ENCODE peak calls at places on chromosomes 2 and 18, in six cellular contexts. One of them, this sample, is unnamed.
A peak's percentile ranks its signal among the peaks of the same experiment; 100 is the strongest.

GRCh38 chr2:207819021-207819687 is 49.4 kb upstream of the FZD5 start:
- DNase-seq in HepG2: peak; percentile 60
- DNase-seq in K562: no peak
- DNase-seq in GM12878: no peak
- DNase-seq in H1: no peak
- DNase-seq in SK-N-SH: no peak
- DNase-seq in this sample: no peak

GRCh38 chr2:156589381-156590079 is 153.4 kb downstream of the GPD2 start:
- DNase-seq in H1: no peak
- DNase-seq in SK-N-SH: peak; percentile 15
- DNase-seq in K562: peak; percentile 64
- DNase-seq in GM12878: no peak
- DNase-seq in HepG2: peak; percentile 31
- DNase-seq in this sample: peak; percentile 5

GRCh38 chr2:239583171-239583878 is 182.5 kb upstream of the HDAC4 start:
- DNase-seq in H1: no peak
- DNase-seq in GM12878: no peak
- DNase-seq in K562: no peak
- DNase-seq in HepG2: no peak
- DNase-seq in SK-N-SH: no peak
- DNase-seq in this sample: no peak

GRCh38 chr2:80238692-80239469 is 65.7 kb downstream of the LRRTM1 start:
- DNase-seq in H1: no peak
- DNase-seq in HepG2: peak; percentile 14
- DNase-seq in GM12878: no peak
- DNase-seq in K562: peak; percentile 62
- DNase-seq in SK-N-SH: peak; percentile 24
- DNase-seq in this sample: peak; percentile 10

GRCh38 chr2:46015671-46016070 is 281.5 kb upstream of the EPAS1 start:
- DNase-seq in SK-N-SH: no peak
- DNase-seq in GM12878: no peak
- DNase-seq in H1: no peak
- DNase-seq in HepG2: no peak
- DNase-seq in K562: no peak
- DNase-seq in this sample: no peak

GRCh38 chr2:23584054-23584745 is 199.2 kb downstream of the KLHL29 start:
- DNase-seq in HepG2: no peak
- DNase-seq in SK-N-SH: no peak
- DNase-seq in K562: no peak
- DNase-seq in H1: no peak
- DNase-seq in GM12878: no peak
- DNase-seq in this sample: no peak

GRCh38 chr2:160783481-160783880 is 289.9 kb upstream of the RBMS1 start:
- DNase-seq in SK-N-SH: no peak
- DNase-seq in H1: no peak
- DNase-seq in HepG2: no peak
- DNase-seq in GM12878: no peak
- DNase-seq in K562: no peak
- DNase-seq in this sample: peak; percentile 5

GRCh38 chr2:204331180-204331579 is 214.1 kb upstream of the PARD3B start:
- DNase-seq in K562: no peak
- DNase-seq in HepG2: no peak
- DNase-seq in H1: no peak
- DNase-seq in SK-N-SH: no peak
- DNase-seq in GM12878: no peak
- DNase-seq in this sample: no peak

GRCh38 chr2:20484034-20484617 is 37.3 kb downstream of the RHOB start:
- DNase-seq in SK-N-SH: no peak
- DNase-seq in K562: no peak
- DNase-seq in H1: no peak
- DNase-seq in GM12878: no peak
- DNase-seq in HepG2: no peak
- DNase-seq in this sample: no peak

GRCh38 chr2:23617167-23617787 is 232.3 kb downstream of the KLHL29 start:
- DNase-seq in K562: peak; percentile 16
- DNase-seq in GM12878: no peak
- DNase-seq in H1: no peak
- DNase-seq in SK-N-SH: no peak
- DNase-seq in HepG2: no peak
- DNase-seq in this sample: no peak

GRCh38 chr18:62060820-62061219 is 126.0 kb downstream of the PIGN start:
- DNase-seq in HepG2: no peak
- DNase-seq in H1: no peak
- DNase-seq in SK-N-SH: no peak
- DNase-seq in GM12878: no peak
- DNase-seq in K562: no peak
- DNase-seq in this sample: no peak

GRCh38 chr2:54482725-54483124 is 26.6 kb downstream of the SPTBN1 start:
- DNase-seq in K562: no peak
- DNase-seq in GM12878: no peak
- DNase-seq in SK-N-SH: no peak
- DNase-seq in HepG2: peak; percentile 59
- DNase-seq in H1: no peak
- DNase-seq in this sample: no peak

GRCh38 chr2:579961-580360 is 97.2 kb downstream of the TMEM18 start:
- DNase-seq in SK-N-SH: no peak
- DNase-seq in H1: no peak
- DNase-seq in GM12878: no peak
- DNase-seq in K562: no peak
- DNase-seq in HepG2: no peak
- DNase-seq in this sample: no peak

DNA sequence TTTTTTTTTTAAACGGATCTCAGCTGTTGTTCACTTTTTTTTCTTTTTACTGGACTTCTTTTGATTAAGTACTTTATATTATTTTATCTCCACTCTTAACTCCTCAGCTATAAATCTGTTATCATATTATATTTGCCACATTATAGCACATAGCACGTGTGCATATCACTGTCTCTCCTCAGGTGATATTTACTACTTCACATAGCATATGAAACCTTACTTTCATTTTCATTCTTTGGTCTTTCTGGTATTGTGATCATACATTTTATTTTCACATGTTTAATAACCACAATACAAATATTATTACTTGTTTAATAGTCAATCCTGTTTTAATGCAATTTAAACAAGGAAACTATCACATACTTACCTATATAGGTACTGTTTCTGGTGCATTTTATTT is 993.1 kb upstream of the TMEFF2 start:
- DNase-seq in K562: no peak
- DNase-seq in GM12878: no peak
- DNase-seq in SK-N-SH: no peak
- DNase-seq in HepG2: no peak
- DNase-seq in H1: no peak
- DNase-seq in this sample: no peak
- H3K4me3 ChIP-seq in K562: no peak overlapping the region
- H3K4me3 ChIP-seq in GM12878: no peak overlapping the region
- H3K4me3 ChIP-seq in SK-N-SH: peak overlapping the region; percentile 25
- H3K4me3 ChIP-seq in HepG2: no peak overlapping the region
- H3K4me3 ChIP-seq in H1: no peak overlapping the region
- H3K4me3 ChIP-seq in this sample: no peak overlapping the region

DNA sequence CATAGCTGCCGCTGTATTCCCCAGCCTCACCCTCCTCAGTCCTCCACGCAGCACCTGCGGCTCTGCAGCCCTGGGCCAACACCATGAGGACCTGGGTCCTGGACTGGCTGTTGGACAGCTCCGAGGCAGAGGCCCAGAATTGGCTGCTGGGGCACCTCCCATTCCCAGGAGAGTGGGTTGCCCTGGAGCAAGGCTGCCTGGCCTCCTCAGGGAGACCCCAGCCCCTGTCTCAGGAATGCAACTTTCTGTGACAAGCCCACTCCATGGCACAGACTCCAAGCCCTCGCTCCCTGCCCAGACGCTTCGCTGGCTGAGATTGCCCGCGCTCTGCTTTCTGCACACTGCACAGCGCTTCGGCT is 33.0 kb downstream of the CYP26B1 start:
- DNase-seq in SK-N-SH: no peak
- DNase-seq in H1: no peak
- DNase-seq in K562: no peak
- DNase-seq in HepG2: no peak
- DNase-seq in GM12878: no peak
- DNase-seq in this sample: no peak
- TF ChIP-seq GABPA in SK-N-SH: no peak
- TF ChIP-seq GABPA in H1: no peak
- TF ChIP-seq GABPA in K562: no peak
- TF ChIP-seq GABPA in HepG2: no peak
- TF ChIP-seq GABPA in GM12878: no peak
- TF ChIP-seq GABPA in this sample: no peak

DNA sequence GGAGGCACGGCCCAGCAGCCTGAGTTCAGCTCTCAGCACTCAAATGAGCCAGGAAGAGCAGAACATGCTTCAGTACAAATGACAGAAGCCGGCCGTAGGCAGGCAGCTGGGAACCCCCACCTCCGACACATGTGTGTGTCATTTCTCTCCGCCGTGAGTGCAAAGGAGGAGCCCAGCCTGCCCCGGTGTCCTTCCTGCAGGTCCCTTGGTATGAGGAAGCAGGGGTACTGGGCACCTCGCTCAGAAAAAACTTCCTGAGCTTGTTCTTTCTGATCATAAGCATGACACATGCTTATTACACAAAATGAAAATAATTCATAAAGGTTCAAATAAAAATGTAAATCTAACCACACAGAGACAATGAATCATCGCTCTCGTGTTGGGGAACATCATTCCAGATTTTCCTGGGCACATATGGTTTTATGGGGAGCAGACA is 35.3 kb downstream of the KCNF1 start:
- DNase-seq in SK-N-SH: no peak
- DNase-seq in HepG2: no peak
- DNase-seq in K562: no peak
- DNase-seq in H1: no peak
- DNase-seq in GM12878: no peak
- DNase-seq in this sample: no peak
- H3K27ac ChIP-seq in SK-N-SH: no peak overlapping the region
- H3K27ac ChIP-seq in HepG2: no peak overlapping the region
- H3K27ac ChIP-seq in K562: no peak overlapping the region
- H3K27ac ChIP-seq in H1: no peak overlapping the region
- H3K27ac ChIP-seq in GM12878: no peak overlapping the region
- H3K27ac ChIP-seq in this sample: no peak overlapping the region

GRCh38 chr2:10912076-10912731 is 470 bp downstream of the KCNF1 start:
- DNase-seq in GM12878: no peak
- DNase-seq in H1: no peak
- DNase-seq in HepG2: no peak
- DNase-seq in SK-N-SH: peak; percentile 86
- DNase-seq in K562: no peak
- DNase-seq in this sample: no peak
- H3K4me3 ChIP-seq in GM12878: no peak overlapping the region
- H3K4me3 ChIP-seq in H1: peak overlapping the region; percentile 47
- H3K4me3 ChIP-seq in HepG2: peak overlapping the region; percentile 39
- H3K4me3 ChIP-seq in SK-N-SH: peak overlapping the region; percentile 51
- H3K4me3 ChIP-seq in K562: no peak overlapping the region
- H3K4me3 ChIP-seq in this sample: no peak overlapping the region

GRCh38 chr2:167543721-167544120 is 655.4 kb downstream of the XIRP2 start:
- DNase-seq in H1: no peak
- DNase-seq in HepG2: no peak
- DNase-seq in GM12878: no peak
- DNase-seq in SK-N-SH: no peak
- DNase-seq in K562: no peak
- DNase-seq in this sample: no peak
- TF ChIP-seq GABPA in H1: no peak
- TF ChIP-seq GABPA in HepG2: no peak
- TF ChIP-seq GABPA in GM12878: no peak
- TF ChIP-seq GABPA in SK-N-SH: no peak
- TF ChIP-seq GABPA in K562: no peak
- TF ChIP-seq GABPA in this sample: no peak

DNA sequence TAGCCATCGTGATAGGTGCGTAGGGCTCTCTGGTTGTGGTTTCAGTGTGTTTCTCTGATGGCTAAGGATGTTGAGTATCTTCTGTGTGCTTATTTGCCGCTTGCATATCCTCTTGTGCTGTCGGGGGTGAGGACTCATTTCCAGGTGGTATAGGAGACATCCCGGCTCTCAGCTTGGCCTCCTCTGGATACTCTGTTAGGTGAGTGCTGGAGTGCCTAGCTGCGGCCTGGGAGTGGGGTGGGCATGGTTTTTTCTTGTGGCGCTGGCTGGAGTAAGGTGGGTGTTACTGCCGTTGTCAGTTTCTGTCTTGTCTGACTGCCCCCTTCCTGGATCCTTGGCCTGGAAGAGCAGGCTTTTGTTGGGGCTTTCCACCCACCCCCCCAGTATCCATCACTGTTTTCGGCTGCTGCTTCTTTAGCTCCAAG is 69.2 kb downstream of the DGKD start:
- DNase-seq in H1: no peak
- DNase-seq in SK-N-SH: no peak
- DNase-seq in K562: no peak
- DNase-seq in HepG2: no peak
- DNase-seq in GM12878: no peak
- DNase-seq in this sample: no peak
- H3K27ac ChIP-seq in H1: no peak overlapping the region
- H3K27ac ChIP-seq in SK-N-SH: no peak overlapping the region
- H3K27ac ChIP-seq in K562: no peak overlapping the region
- H3K27ac ChIP-seq in HepG2: no peak overlapping the region
- H3K27ac ChIP-seq in GM12878: no peak overlapping the region
- H3K27ac ChIP-seq in this sample: no peak overlapping the region

GRCh38 chr2:222298000-222298310 is 843 bp downstream of the PAX3 start:
- DNase-seq in GM12878: no peak
- DNase-seq in SK-N-SH: no peak
- DNase-seq in K562: no peak
- DNase-seq in HepG2: no peak
- DNase-seq in H1: no peak
- DNase-seq in this sample: no peak
- H3K4me3 ChIP-seq in GM12878: no peak overlapping the region
- H3K4me3 ChIP-seq in SK-N-SH: peak overlapping the region; percentile 14
- H3K4me3 ChIP-seq in K562: no peak overlapping the region
- H3K4me3 ChIP-seq in HepG2: no peak overlapping the region
- H3K4me3 ChIP-seq in H1: peak overlapping the region; percentile 12
- H3K4me3 ChIP-seq in this sample: no peak overlapping the region

GRCh38 chr18:47175895-47176575 is at the start of gene IER3IP1:
- DNase-seq in HepG2: peak; percentile 83
- DNase-seq in H1: no peak
- DNase-seq in GM12878: peak; percentile 27
- DNase-seq in SK-N-SH: peak; percentile 91
- DNase-seq in K562: peak; percentile 90
- DNase-seq in this sample: peak; percentile 86
- TF ChIP-seq GABPA in HepG2: no peak
- TF ChIP-seq GABPA in H1: no peak
- TF ChIP-seq GABPA in GM12878: no peak
- TF ChIP-seq GABPA in SK-N-SH: no peak
- TF ChIP-seq GABPA in K562: no peak
- TF ChIP-seq GABPA in this sample: no peak

GRCh38 chr2:194087569-194087968 is 1569.5 kb upstream of the SLC39A10 start:
- DNase-seq in K562: no peak
- DNase-seq in SK-N-SH: no peak
- DNase-seq in H1: no peak
- DNase-seq in GM12878: no peak
- DNase-seq in HepG2: no peak
- DNase-seq in this sample: no peak
- H3K27ac ChIP-seq in K562: no peak overlapping the region
- H3K27ac ChIP-seq in SK-N-SH: no peak overlapping the region
- H3K27ac ChIP-seq in H1: no peak overlapping the region
- H3K27ac ChIP-seq in GM12878: no peak overlapping the region
- H3K27ac ChIP-seq in HepG2: no peak overlapping the region
- H3K27ac ChIP-seq in this sample: no peak overlapping the region

GRCh38 chr2:39504790-39505335 is 67.8 kb upstream of the MAP4K3 start:
- DNase-seq in H1: no peak
- DNase-seq in K562: no peak
- DNase-seq in HepG2: peak; percentile 92
- DNase-seq in SK-N-SH: no peak
- DNase-seq in GM12878: no peak
- DNase-seq in this sample: no peak
- H3K4me3 ChIP-seq in H1: no peak overlapping the region
- H3K4me3 ChIP-seq in K562: no peak overlapping the region
- H3K4me3 ChIP-seq in HepG2: peak overlapping the region; percentile 41
- H3K4me3 ChIP-seq in SK-N-SH: no peak overlapping the region
- H3K4me3 ChIP-seq in GM12878: no peak overlapping the region
- H3K4me3 ChIP-seq in this sample: no peak overlapping the region